ENCODE peak calls at places on chromosomes 12 and 14, in six cellular contexts. Z is GM23338, R is HepG2, V is H1, O is endothelial cell of umbilical vein, L is K562. K is an unnamed sample.

GRCh38 chr12:32407795-32408194 is 8.4 kb downstream of the FGD4 start:
- DNase-seq in Z (no peak), R (no peak), V (no peak), O (no peak), L (no peak), K (no peak)

GRCh38 chr12:65824314-65824563 is at the start of gene HMGA2:
- DNase-seq in Z (no peak), R (no peak), V (peak; percentile 75), O (peak; percentile 83), L (no peak), K (no peak)

GRCh38 chr12:111758120-111758561 is 8.6 kb upstream of the ALDH2 start:
- DNase-seq in Z (peak; percentile 57), R (no peak), V (peak; percentile 54), O (no peak), L (no peak), K (no peak)

GRCh38 chr12:104998423-104999346 is 12.6 kb downstream of the NOPCHAP1 start:
- DNase-seq in Z (no peak), R (no peak), V (no peak), O (no peak), L (no peak), K (no peak)

GRCh38 chr14:49607583-49607982 is 8.8 kb downstream of the LRR1 start:
- DNase-seq in Z (no peak), R (no peak), V (no peak), O (no peak), L (no peak), K (no peak)

GRCh38 chr12:44875417-44875953 is 630 bp downstream of the NELL2 start:
- DNase-seq in Z (peak; percentile 68), R (no peak), V (peak; percentile 75), O (peak; percentile 4), L (no peak), K (no peak)

GRCh38 chr12:124648710-124649384 is 81.4 kb upstream of the NCOR2 start:
- DNase-seq in Z (no peak), R (no peak), V (no peak), O (no peak), L (peak; percentile 33), K (no peak)

GRCh38 chr14:21025374-21026151 is 702 bp upstream of the NDRG2 start:
- DNase-seq in Z (peak; percentile 85), R (no peak), V (peak; percentile 85), O (no peak), L (peak; percentile 53), K (no peak)

GRCh38 chr12:18250313-18250916 is 10.9 kb upstream of the PIK3C2G start:
- DNase-seq in Z (peak; percentile 93), R (peak; percentile 59), V (no peak), O (peak; percentile 52), L (peak; percentile 43), K (peak; percentile 73)

GRCh38 chr12:115451151-115451784 is 767.3 kb upstream of the TBX3 start:
- DNase-seq in Z (no peak), R (no peak), V (no peak), O (no peak), L (no peak), K (no peak)

GRCh38 chr12:6613015-6613775 is 6.0 kb upstream of the CHD4 start:
- DNase-seq in Z (peak; percentile 61), R (peak; percentile 62), V (no peak), O (peak; percentile 28), L (peak; percentile 95), K (no peak)

GRCh38 chr12:41189395-41190251 is 1.5 kb downstream of the PDZRN4 start:
- DNase-seq in Z (peak; percentile 45), R (no peak), V (peak; percentile 55), O (peak; percentile 24), L (no peak), K (no peak)

GRCh38 chr12:1855241-1855640 is 34.9 kb downstream of the LRTM2 start:
- DNase-seq in Z (peak; percentile 12), R (no peak), V (no peak), O (no peak), L (no peak), K (no peak)

GRCh38 chr12:21773263-21773741 is 1.2 kb downstream of the KCNJ8 start:
- DNase-seq in Z (peak; percentile 87), R (no peak), V (peak; percentile 76), O (no peak), L (peak; percentile 75), K (no peak)

GRCh38 chr12:92827836-92828431 is 101.2 kb downstream of the EEA1 start:
- DNase-seq in Z (peak; percentile 54), R (peak; percentile 46), V (no peak), O (peak; percentile 69), L (peak; percentile 61), K (no peak)

GRCh38 chr14:38847161-38847560 is 255.9 kb downstream of the SEC23A start:
- DNase-seq in Z (no peak), R (no peak), V (no peak), O (no peak), L (no peak), K (no peak)

GRCh38 chr12:84128117-84128991 is 784.2 kb downstream of the SLC6A15 start:
- DNase-seq in Z (peak; percentile 16), R (no peak), V (no peak), O (no peak), L (peak; percentile 2), K (no peak)

GRCh38 chr12:84124211-84124610 is 788.4 kb downstream of the SLC6A15 start:
- DNase-seq in Z (no peak), R (no peak), V (no peak), O (no peak), L (no peak), K (no peak)
- TF ChIP-seq EZH2 in Z (no peak), R (no peak), V (no peak), O (no peak), L (no peak), K (no peak)

DNA sequence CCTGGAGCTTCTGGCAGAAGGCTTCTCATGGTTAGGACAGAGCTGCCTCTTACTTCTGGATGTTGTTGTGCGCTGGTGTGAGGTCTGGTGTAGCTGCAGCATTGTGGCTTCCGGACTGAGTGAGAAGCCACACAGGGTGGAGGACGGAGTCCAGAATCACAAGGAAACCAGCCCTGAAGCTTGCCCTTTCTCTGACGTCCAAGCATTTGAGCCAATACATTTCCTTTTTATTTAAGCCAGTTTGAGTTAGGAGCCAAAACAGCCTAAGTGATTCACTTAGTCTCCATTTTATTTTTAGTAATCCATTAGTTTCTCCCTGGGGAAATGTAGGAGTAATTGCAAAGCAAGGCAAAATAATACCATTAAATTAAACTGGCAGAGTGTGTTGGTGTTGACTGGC is 402.4 kb upstream of the RGS6 start:
- DNase-seq in Z (no peak), R (no peak), V (no peak), O (no peak), L (no peak), K (no peak)
- TF ChIP-seq POLR2AphosphoS5 in Z (no peak), R (no peak), V (no peak), O (no peak), L (no peak), K (no peak)

GRCh38 chr12:116924558-116925453 is 14.1 kb downstream of the FBXW8 start:
- DNase-seq in Z (no peak), R (peak; percentile 51), V (no peak), O (peak; percentile 44), L (peak; percentile 42), K (no peak)
- TF ChIP-seq EZH2 in Z (no peak), R (no peak), V (no peak), O (no peak), L (no peak), K (no peak)

GRCh38 chr14:101364503-101365328 is 196.6 kb upstream of the DIO3 start:
- DNase-seq in Z (no peak), R (no peak), V (no peak), O (no peak), L (no peak), K (no peak)
- TF ChIP-seq POLR2AphosphoS5 in Z (no peak), R (no peak), V (no peak), O (no peak), L (no peak), K (no peak)

DNA sequence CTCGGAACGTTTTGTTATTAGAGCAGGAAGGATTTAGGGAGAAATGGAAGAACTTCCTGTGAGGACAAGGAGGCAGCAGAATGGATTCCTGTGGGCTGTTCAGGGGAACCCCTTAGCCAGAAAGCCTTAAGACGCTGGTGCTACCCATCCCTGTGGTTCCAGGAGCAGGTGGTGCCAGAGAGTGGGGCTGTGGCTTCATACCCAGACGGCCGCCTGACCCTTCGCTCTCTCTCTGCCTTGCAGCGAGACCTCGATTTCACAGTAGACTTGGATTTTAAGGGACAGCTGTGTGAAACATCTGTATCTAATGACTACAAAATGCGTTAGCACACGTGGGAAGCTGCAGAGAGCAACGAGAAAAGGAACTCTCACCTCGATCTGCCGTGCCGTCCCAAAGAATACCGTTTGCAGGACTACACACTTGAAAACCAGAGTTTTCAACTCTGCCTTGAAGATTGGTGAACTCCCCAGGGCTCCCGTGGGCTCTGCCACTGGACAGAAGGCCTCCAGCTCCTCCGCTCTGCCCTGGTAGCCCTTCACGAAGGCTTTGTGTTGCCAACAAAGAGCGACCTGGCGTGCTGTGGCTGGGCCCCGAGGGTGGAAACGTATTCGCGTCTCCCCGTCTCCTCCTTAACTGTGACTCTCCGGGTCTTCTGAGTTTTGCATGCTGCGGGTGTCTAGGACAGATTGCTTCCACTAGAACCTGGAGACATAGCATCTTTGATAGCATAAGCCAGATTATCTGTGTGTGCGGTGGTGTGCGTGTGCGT is 102.0 kb downstream of the PRMT8 start:
- DNase-seq in Z (no peak), R (no peak), V (no peak), O (no peak), L (no peak), K (no peak)
- TF ChIP-seq EZH2 in Z (no peak), R (no peak), V (no peak), O (no peak), L (no peak), K (no peak)

K was measured in SK-N-MC.